ENCODE peak calls at places on chromosome 1, in six cellular contexts. One of them, this sample, is unnamed.

GRCh38 chr1:26530898-26531598 is 1.5 kb downstream of the RPS6KA1 start:
- DNase-seq in tibial nerve: no peak
- DNase-seq in substantia nigra: no peak
- DNase-seq in ascending aorta: no peak
- DNase-seq in CD4-positive, alpha-beta memory T cell: no peak
- DNase-seq in suprapubic skin: no peak
- DNase-seq in this sample: no peak

GRCh38 chr1:11566042-11566825 is 87.3 kb downstream of the DISP3 start:
- DNase-seq in tibial nerve: no peak
- DNase-seq in substantia nigra: no peak
- DNase-seq in ascending aorta: no peak
- DNase-seq in CD4-positive, alpha-beta memory T cell: no peak
- DNase-seq in suprapubic skin: no peak
- DNase-seq in this sample: no peak

GRCh38 chr1:40316595-40317393 is at the start of gene COL9A2:
- DNase-seq in tibial nerve: peak
- DNase-seq in substantia nigra: peak
- DNase-seq in ascending aorta: no peak
- DNase-seq in CD4-positive, alpha-beta memory T cell: peak
- DNase-seq in suprapubic skin: peak
- DNase-seq in this sample: peak

GRCh38 chr1:173555651-173556305 is 47.1 kb downstream of the SLC9C2 start:
- DNase-seq in tibial nerve: no peak
- DNase-seq in substantia nigra: no peak
- DNase-seq in ascending aorta: no peak
- DNase-seq in CD4-positive, alpha-beta memory T cell: no peak
- DNase-seq in suprapubic skin: no peak
- DNase-seq in this sample: no peak

GRCh38 chr1:208209286-208209685 is 34.9 kb downstream of the PLXNA2 start:
- DNase-seq in tibial nerve: no peak
- DNase-seq in substantia nigra: no peak
- DNase-seq in ascending aorta: no peak
- DNase-seq in CD4-positive, alpha-beta memory T cell: no peak
- DNase-seq in suprapubic skin: no peak
- DNase-seq in this sample: no peak

GRCh38 chr1:209896346-209896745 is 41.7 kb upstream of the SYT14 start:
- DNase-seq in tibial nerve: no peak
- DNase-seq in substantia nigra: no peak
- DNase-seq in ascending aorta: no peak
- DNase-seq in CD4-positive, alpha-beta memory T cell: no peak
- DNase-seq in suprapubic skin: no peak
- DNase-seq in this sample: no peak

GRCh38 chr1:176517484-176517883 is 54.5 kb downstream of the PAPPA2 start:
- DNase-seq in tibial nerve: no peak
- DNase-seq in substantia nigra: no peak
- DNase-seq in ascending aorta: no peak
- DNase-seq in CD4-positive, alpha-beta memory T cell: no peak
- DNase-seq in suprapubic skin: no peak
- DNase-seq in this sample: no peak

GRCh38 chr1:61049850-61050540 is 32.4 kb upstream of the NFIA start:
- DNase-seq in tibial nerve: peak
- DNase-seq in substantia nigra: peak
- DNase-seq in ascending aorta: peak
- DNase-seq in CD4-positive, alpha-beta memory T cell: peak
- DNase-seq in suprapubic skin: peak
- DNase-seq in this sample: peak

GRCh38 chr1:21669033-21669286 is 197 bp downstream of the RAP1GAP start:
- DNase-seq in tibial nerve: no peak
- DNase-seq in substantia nigra: no peak
- DNase-seq in ascending aorta: no peak
- DNase-seq in CD4-positive, alpha-beta memory T cell: no peak
- DNase-seq in suprapubic skin: peak
- DNase-seq in this sample: no peak

GRCh38 chr1:152411846-152412245 is 2.2 kb downstream of the CRNN start:
- DNase-seq in tibial nerve: no peak
- DNase-seq in substantia nigra: no peak
- DNase-seq in ascending aorta: no peak
- DNase-seq in CD4-positive, alpha-beta memory T cell: no peak
- DNase-seq in suprapubic skin: no peak
- DNase-seq in this sample: no peak

GRCh38 chr1:27609618-27610240 is 5.8 kb upstream of the AHDC1 start:
- DNase-seq in tibial nerve: no peak
- DNase-seq in substantia nigra: no peak
- DNase-seq in ascending aorta: no peak
- DNase-seq in CD4-positive, alpha-beta memory T cell: no peak
- DNase-seq in suprapubic skin: no peak
- DNase-seq in this sample: no peak

GRCh38 chr1:212368073-212368484 is 46.6 kb downstream of the PACC1 start:
- DNase-seq in tibial nerve: no peak
- DNase-seq in substantia nigra: no peak
- DNase-seq in ascending aorta: no peak
- DNase-seq in CD4-positive, alpha-beta memory T cell: peak
- DNase-seq in suprapubic skin: no peak
- DNase-seq in this sample: peak

GRCh38 chr1:98003442-98003841 is 82.6 kb upstream of the DPYD start:
- DNase-seq in tibial nerve: no peak
- DNase-seq in substantia nigra: no peak
- DNase-seq in ascending aorta: no peak
- DNase-seq in CD4-positive, alpha-beta memory T cell: no peak
- DNase-seq in suprapubic skin: no peak
- DNase-seq in this sample: no peak

GRCh38 chr1:2816786-2817185 is 15.3 kb upstream of the TTC34 start:
- DNase-seq in tibial nerve: no peak
- DNase-seq in substantia nigra: no peak
- DNase-seq in ascending aorta: no peak
- DNase-seq in CD4-positive, alpha-beta memory T cell: no peak
- DNase-seq in suprapubic skin: no peak
- DNase-seq in this sample: no peak

GRCh38 chr1:197319631-197320030 is 51.6 kb downstream of the CRB1 start:
- DNase-seq in tibial nerve: no peak
- DNase-seq in substantia nigra: no peak
- DNase-seq in ascending aorta: no peak
- DNase-seq in CD4-positive, alpha-beta memory T cell: peak
- DNase-seq in suprapubic skin: no peak
- DNase-seq in this sample: no peak

GRCh38 chr1:116988908-116989307 is 12.7 kb upstream of the CD101 start:
- DNase-seq in tibial nerve: no peak
- DNase-seq in substantia nigra: no peak
- DNase-seq in ascending aorta: no peak
- DNase-seq in CD4-positive, alpha-beta memory T cell: no peak
- DNase-seq in suprapubic skin: no peak
- DNase-seq in this sample: no peak
- H3K27ac ChIP-seq in tibial nerve: no peak
- H3K27ac ChIP-seq in substantia nigra: no peak
- H3K27ac ChIP-seq in ascending aorta: no peak
- H3K27ac ChIP-seq in CD4-positive, alpha-beta memory T cell: no peak
- H3K27ac ChIP-seq in suprapubic skin: no peak
- H3K27ac ChIP-seq in this sample: no peak

DNA sequence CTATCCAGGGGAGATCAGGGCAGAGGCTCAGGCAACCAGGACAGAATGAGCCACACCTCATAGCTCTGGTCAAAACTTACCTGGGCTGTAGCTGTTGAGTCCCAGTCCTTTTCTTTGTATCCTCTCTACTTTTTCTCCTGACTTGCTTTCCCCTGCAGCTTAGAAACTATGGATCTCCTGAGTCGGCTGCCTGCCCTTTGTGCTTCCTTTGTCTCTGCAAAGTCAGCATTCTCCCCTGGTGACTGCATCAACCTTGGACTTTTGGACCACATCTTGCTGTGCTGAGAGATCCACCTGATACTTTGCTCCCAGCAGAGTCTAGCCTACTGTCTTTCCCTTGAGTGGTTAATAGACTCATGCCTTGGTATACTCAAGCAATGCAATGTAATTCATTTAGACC is 353.3 kb downstream of the SIPA1L2 start:
- DNase-seq in tibial nerve: no peak
- DNase-seq in substantia nigra: no peak
- DNase-seq in ascending aorta: no peak
- DNase-seq in CD4-positive, alpha-beta memory T cell: no peak
- DNase-seq in suprapubic skin: no peak
- DNase-seq in this sample: no peak
- H3K27ac ChIP-seq in tibial nerve: no peak
- H3K27ac ChIP-seq in substantia nigra: no peak
- H3K27ac ChIP-seq in ascending aorta: no peak
- H3K27ac ChIP-seq in CD4-positive, alpha-beta memory T cell: no peak
- H3K27ac ChIP-seq in suprapubic skin: no peak
- H3K27ac ChIP-seq in this sample: no peak

GRCh38 chr1:78690516-78690915 is 40.9 kb downstream of the IFI44 start:
- DNase-seq in tibial nerve: no peak
- DNase-seq in substantia nigra: no peak
- DNase-seq in ascending aorta: no peak
- DNase-seq in CD4-positive, alpha-beta memory T cell: no peak
- DNase-seq in suprapubic skin: no peak
- DNase-seq in this sample: no peak

GRCh38 chr1:78691995-78692747 is 42.5 kb downstream of the IFI44 start:
- DNase-seq in tibial nerve: no peak
- DNase-seq in substantia nigra: no peak
- DNase-seq in ascending aorta: no peak
- DNase-seq in CD4-positive, alpha-beta memory T cell: no peak
- DNase-seq in suprapubic skin: no peak
- DNase-seq in this sample: no peak

GRCh38 chr1:78688701-78689100 is 39.1 kb downstream of the IFI44 start:
- DNase-seq in tibial nerve: no peak
- DNase-seq in substantia nigra: no peak
- DNase-seq in ascending aorta: no peak
- DNase-seq in CD4-positive, alpha-beta memory T cell: no peak
- DNase-seq in suprapubic skin: no peak
- DNase-seq in this sample: no peak

GRCh38 chr1:78687315-78687714 is 37.7 kb downstream of the IFI44 start:
- DNase-seq in tibial nerve: no peak
- DNase-seq in substantia nigra: no peak
- DNase-seq in ascending aorta: no peak
- DNase-seq in CD4-positive, alpha-beta memory T cell: no peak
- DNase-seq in suprapubic skin: no peak
- DNase-seq in this sample: no peak

GRCh38 chr1:78687914-78688313 is 38.3 kb downstream of the IFI44 start:
- DNase-seq in tibial nerve: no peak
- DNase-seq in substantia nigra: no peak
- DNase-seq in ascending aorta: no peak
- DNase-seq in CD4-positive, alpha-beta memory T cell: no peak
- DNase-seq in suprapubic skin: no peak
- DNase-seq in this sample: no peak
- H3K27ac ChIP-seq in tibial nerve: no peak
- H3K27ac ChIP-seq in substantia nigra: no peak
- H3K27ac ChIP-seq in ascending aorta: no peak
- H3K27ac ChIP-seq in CD4-positive, alpha-beta memory T cell: no peak
- H3K27ac ChIP-seq in suprapubic skin: no peak
- H3K27ac ChIP-seq in this sample: no peak

DNA sequence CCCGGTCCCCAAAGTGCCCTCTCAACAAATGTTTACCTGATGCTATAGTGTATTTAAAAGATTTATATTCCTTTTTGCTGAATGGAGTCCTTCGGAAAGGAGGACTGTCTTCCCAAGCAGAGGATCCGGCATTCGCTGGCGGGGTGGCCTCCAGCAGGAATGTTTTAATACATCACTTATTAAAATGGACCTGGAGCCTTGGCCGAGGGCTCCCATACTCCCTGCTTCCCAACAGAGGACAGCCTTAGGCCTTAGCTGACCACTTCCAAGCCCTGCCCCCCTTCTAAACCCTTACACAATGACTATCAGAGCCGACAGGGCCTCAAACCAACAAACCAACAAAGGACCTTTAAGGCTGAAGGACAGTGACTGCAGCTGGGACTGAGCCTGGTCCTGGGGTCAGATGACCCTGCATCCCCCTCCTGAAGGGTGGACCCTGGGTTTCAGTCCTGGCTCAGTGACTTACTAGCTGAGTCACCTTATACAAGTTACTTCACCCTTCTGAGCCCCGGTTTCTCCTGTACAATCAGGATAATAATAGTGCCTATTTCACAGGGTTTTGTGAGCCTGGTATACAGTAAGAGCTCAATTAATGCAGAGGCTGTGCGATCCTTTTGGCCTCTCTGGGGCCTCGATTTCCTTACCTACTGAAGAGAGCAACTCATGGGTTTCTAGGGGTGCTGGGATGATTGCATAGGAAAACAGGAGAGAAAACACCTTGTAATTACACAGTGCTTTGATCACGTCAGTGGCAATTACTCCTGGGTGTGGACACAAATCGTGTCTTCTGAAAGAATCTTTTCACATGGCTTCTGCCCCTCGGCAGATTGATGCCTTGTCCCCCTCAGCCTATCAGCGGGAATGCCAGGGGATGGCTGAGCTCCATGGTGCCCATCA is 5.5 kb downstream of the CAMK2N1 start:
- DNase-seq in tibial nerve: no peak
- DNase-seq in substantia nigra: peak
- DNase-seq in ascending aorta: no peak
- DNase-seq in CD4-positive, alpha-beta memory T cell: no peak
- DNase-seq in suprapubic skin: no peak
- DNase-seq in this sample: peak
- H3K27ac ChIP-seq in tibial nerve: no peak
- H3K27ac ChIP-seq in substantia nigra: peak
- H3K27ac ChIP-seq in ascending aorta: no peak
- H3K27ac ChIP-seq in CD4-positive, alpha-beta memory T cell: no peak
- H3K27ac ChIP-seq in suprapubic skin: no peak
- H3K27ac ChIP-seq in this sample: peak

GRCh38 chr1:9440763-9441194 is 98.5 kb upstream of the SLC25A33 start:
- DNase-seq in tibial nerve: no peak
- DNase-seq in substantia nigra: no peak
- DNase-seq in ascending aorta: no peak
- DNase-seq in CD4-positive, alpha-beta memory T cell: no peak
- DNase-seq in suprapubic skin: no peak
- DNase-seq in this sample: no peak
- H3K27ac ChIP-seq in tibial nerve: peak
- H3K27ac ChIP-seq in substantia nigra: peak
- H3K27ac ChIP-seq in ascending aorta: peak
- H3K27ac ChIP-seq in CD4-positive, alpha-beta memory T cell: no peak
- H3K27ac ChIP-seq in suprapubic skin: peak
- H3K27ac ChIP-seq in this sample: peak

DNA sequence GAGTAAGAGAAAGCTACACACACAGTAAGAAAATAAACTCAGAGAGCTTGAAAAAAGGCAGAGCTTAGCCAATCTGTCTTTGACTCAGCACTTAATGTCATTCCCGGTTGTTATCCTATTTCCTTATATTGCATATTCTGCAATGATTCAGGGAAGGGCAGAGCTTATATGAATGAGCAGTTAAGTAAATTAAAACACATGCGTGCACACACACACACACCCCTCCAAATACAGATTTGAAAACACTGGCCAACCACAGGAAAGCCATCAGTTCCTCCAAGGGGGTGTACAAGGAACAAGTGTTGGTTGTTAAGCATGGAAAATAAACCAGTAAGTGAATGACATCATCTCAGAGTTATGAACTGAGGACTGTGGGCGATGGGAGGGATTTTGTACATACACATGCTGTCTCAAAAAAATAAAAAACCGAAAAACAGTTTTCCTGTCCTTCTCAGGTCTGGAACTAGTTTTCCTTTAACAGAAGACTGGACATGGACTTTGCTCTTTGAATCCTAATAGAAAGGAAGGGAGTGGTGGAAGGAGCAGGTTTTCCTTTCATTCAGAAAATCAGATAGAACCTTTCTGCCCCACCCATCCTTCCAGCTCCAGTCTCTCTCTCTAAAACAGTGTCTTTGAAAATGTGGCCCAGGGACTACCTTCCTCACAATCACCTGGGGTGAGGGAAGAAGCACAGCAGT is 955 bp downstream of the IQGAP3 start:
- DNase-seq in tibial nerve: no peak
- DNase-seq in substantia nigra: no peak
- DNase-seq in ascending aorta: no peak
- DNase-seq in CD4-positive, alpha-beta memory T cell: no peak
- DNase-seq in suprapubic skin: no peak
- DNase-seq in this sample: no peak
- H3K27ac ChIP-seq in tibial nerve: no peak
- H3K27ac ChIP-seq in substantia nigra: no peak
- H3K27ac ChIP-seq in ascending aorta: no peak
- H3K27ac ChIP-seq in CD4-positive, alpha-beta memory T cell: no peak
- H3K27ac ChIP-seq in suprapubic skin: no peak
- H3K27ac ChIP-seq in this sample: no peak

This sample was measured in caudate nucleus.